ENCODE peak calls at places on chromosomes 3 and 15, in eight cellular contexts. S, Q, H, Z, I, X, W and T are unnamed samples.

GRCh38 chr3:186782542-186783069 is 771 bp upstream of the EIF4A2 start:
- DNase-seq in Q (no peak), H (no peak), Z (no peak), W (no peak), I (no peak), X (no peak), S (no peak), T (no peak)

GRCh38 chr15:79003301-79003700 is 58.5 kb upstream of the CTSH start:
- DNase-seq in X (no peak), Z (peak; percentile 81), H (no peak), S (no peak), Q (no peak), W (no peak), I (no peak), T (no peak)

GRCh38 chr15:39301589-39301999 is 279.3 kb upstream of the THBS1 start:
- DNase-seq in H (no peak), W (no peak), Q (no peak), Z (peak; percentile 72), S (no peak), X (peak; percentile 37), I (no peak), T (no peak)

GRCh38 chr3:10942806-10943205 is 49.7 kb upstream of the SLC6A1 start:
- DNase-seq in H (no peak), W (no peak), S (no peak), Q (no peak), X (no peak), I (no peak), Z (no peak), T (no peak)

GRCh38 chr3:53921296-53921695 is 29.6 kb upstream of the SELENOK start:
- DNase-seq in I (no peak), S (no peak), W (no peak), Q (peak; percentile 7), Z (no peak), H (peak; percentile 13), X (no peak), T (no peak)

GRCh38 chr15:96585634-96586386 is 255.3 kb downstream of the NR2F2 start:
- DNase-seq in X (peak; percentile 39), Z (peak; percentile 15), I (no peak), S (no peak), W (no peak), H (no peak), Q (peak; percentile 24), T (peak; percentile 14)

GRCh38 chr3:39641210-39641718 is 168.1 kb upstream of the MYRIP start:
- DNase-seq in S (no peak), Z (no peak), I (no peak), Q (no peak), W (no peak), X (no peak), H (no peak), T (no peak)

GRCh38 chr3:108079043-108079442 is 11.8 kb downstream of the CD47 start:
- DNase-seq in W (no peak), I (no peak), Z (no peak), H (no peak), S (no peak), X (no peak), Q (no peak), T (no peak)

GRCh38 chr3:5133239-5133638 is 11.1 kb downstream of the ARL8B start:
- DNase-seq in W (no peak), I (no peak), X (no peak), S (no peak), Z (no peak), H (no peak), Q (no peak), T (no peak)

GRCh38 chr3:119841808-119842471 is 60.0 kb downstream of the NR1I2 start:
- DNase-seq in Q (no peak), X (no peak), W (no peak), Z (peak; percentile 13), I (no peak), S (no peak), H (no peak), T (no peak)

GRCh38 chr3:21435871-21436270 is 315.1 kb downstream of the ZNF385D start:
- DNase-seq in Q (no peak), S (peak; percentile 74), Z (peak; percentile 99), X (peak; percentile 88), H (no peak), W (no peak), I (no peak), T (no peak)

GRCh38 chr3:164903820-164904451 is 174.4 kb downstream of the SI start:
- DNase-seq in Q (peak; percentile 11), Z (no peak), I (no peak), X (no peak), H (no peak), S (no peak), W (no peak), T (no peak)

GRCh38 chr3:127714151-127714571 is 41.4 kb downstream of the ABTB1 start:
- DNase-seq in Z (no peak), I (peak; percentile 23), X (peak; percentile 77), Q (no peak), W (peak; percentile 14), S (no peak), H (no peak), T (no peak)

GRCh38 chr15:94266000-94266399 is 34.6 kb downstream of the MCTP2 start:
- DNase-seq in W (no peak), H (no peak), Q (no peak), X (no peak), Z (no peak), S (no peak), I (no peak), T (no peak)

GRCh38 chr3:25338158-25338725 is 89.8 kb upstream of the RARB start:
- DNase-seq in Q (no peak), I (no peak), S (no peak), W (no peak), H (no peak), X (no peak), Z (no peak), T (no peak)

DNA sequence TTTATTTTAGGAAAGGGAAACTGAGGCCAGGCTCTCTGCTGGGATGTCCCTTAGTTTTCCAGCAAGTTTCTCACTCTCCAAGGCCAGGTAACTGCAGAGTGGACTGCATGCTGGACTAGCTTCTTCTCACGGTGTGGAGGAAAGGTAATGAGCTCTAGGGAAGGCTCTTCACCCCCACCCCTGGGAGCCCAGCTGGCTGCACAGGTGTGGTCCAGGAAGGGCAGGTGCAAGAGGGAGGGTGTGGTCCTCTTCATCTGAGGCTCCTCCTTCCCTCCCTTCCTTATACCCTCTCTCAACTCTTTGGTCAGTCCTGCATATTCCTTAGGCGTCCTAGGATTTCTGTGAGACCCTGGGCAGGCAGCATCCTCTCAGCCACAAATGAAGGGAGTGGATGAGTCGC is 33.9 kb downstream of the RNU5B-1 start:
- DNase-seq in I (no peak), H (no peak), Q (no peak), X (no peak), W (no peak), S (no peak), Z (no peak), T (peak; percentile 37)
- H3K27me3 ChIP-seq in I (no peaks in the 10 kb centered on the region), H (no peaks in the 10 kb centered on the region), Q (no peaks in the 10 kb centered on the region), X (no peaks in the 10 kb centered on the region), W (no peaks in the 10 kb centered on the region), S (peaks cover 53% of the 10 kb centered on the region), Z (peaks cover 7% of the 10 kb centered on the region), T (no peaks in the 10 kb centered on the region)

GRCh38 chr3:31011383-31011782 is 116.9 kb upstream of the GADL1 start:
- DNase-seq in W (no peak), Z (no peak), S (no peak), X (no peak), Q (no peak), H (no peak), I (no peak), T (no peak)
- H3K27me3 ChIP-seq in W (no peaks in the 10 kb centered on the region), Z (no peaks in the 10 kb centered on the region), S (no peaks in the 10 kb centered on the region), X (no peaks in the 10 kb centered on the region), Q (peaks cover 7% of the 10 kb centered on the region), H (no peaks in the 10 kb centered on the region), I (no peaks in the 10 kb centered on the region), T (no peaks in the 10 kb centered on the region)

GRCh38 chr3:123357275-123357674 is 91.6 kb downstream of the ADCY5 start:
- DNase-seq in X (no peak), Q (no peak), I (no peak), W (no peak), Z (no peak), S (no peak), H (no peak), T (peak; percentile 29)
- H3K27me3 ChIP-seq in X (peaks cover 5% of the 10 kb centered on the region), Q (peaks cover 9% of the 10 kb centered on the region), I (no peaks in the 10 kb centered on the region), W (no peaks in the 10 kb centered on the region), Z (peaks cover 9% of the 10 kb centered on the region), S (peaks cover 31% of the 10 kb centered on the region), H (no peaks in the 10 kb centered on the region), T (peaks cover 2% of the 10 kb centered on the region)

DNA sequence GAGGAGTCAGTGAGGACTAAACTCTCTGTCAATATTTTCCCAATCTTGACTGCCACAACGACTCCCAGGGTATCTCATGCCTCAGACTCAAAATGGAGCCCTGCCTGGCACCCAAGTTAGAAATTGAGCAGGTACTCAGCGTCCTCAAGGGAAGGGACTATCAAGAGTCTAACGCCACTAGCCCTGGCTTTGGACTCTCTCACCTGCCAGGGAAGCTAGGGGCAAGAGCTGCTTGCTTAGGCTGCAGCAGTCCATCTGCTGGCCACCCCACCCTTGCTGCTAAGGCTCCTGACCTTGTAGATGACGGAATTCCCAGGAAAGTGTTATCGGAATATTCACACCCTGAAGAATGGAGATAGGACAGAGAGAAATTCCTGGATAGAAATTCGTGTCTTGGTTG is 33.0 kb downstream of the ZIC4 start:
- DNase-seq in Z (no peak), Q (peak; percentile 47), H (no peak), I (no peak), X (no peak), W (no peak), S (no peak), T (no peak)
- H3K27me3 ChIP-seq in Z (peaks cover 60% of the 10 kb centered on the region), Q (peaks cover 96% of the 10 kb centered on the region), H (peaks cover 5% of the 10 kb centered on the region), I (peaks cover 88% of the 10 kb centered on the region), X (peaks cover 99% of the 10 kb centered on the region), W (no peaks in the 10 kb centered on the region), S (peaks cover 86% of the 10 kb centered on the region), T (peaks cover 93% of the 10 kb centered on the region)

GRCh38 chr15:86059851-86060250 is 19.8 kb upstream of the AGBL1 start:
- DNase-seq in H (no peak), Q (no peak), Z (no peak), W (no peak), X (no peak), I (no peak), S (no peak), T (no peak)
- H3K27me3 ChIP-seq in H (no peaks in the 10 kb centered on the region), Q (no peaks in the 10 kb centered on the region), Z (no peaks in the 10 kb centered on the region), W (no peaks in the 10 kb centered on the region), X (no peaks in the 10 kb centered on the region), I (no peaks in the 10 kb centered on the region), S (no peaks in the 10 kb centered on the region), T (no peaks in the 10 kb centered on the region)